ENCODE peak calls at places on chromosomes 2 and 18, in four cellular contexts. One of them, this sample, is unnamed.
A peak's percentile ranks its signal among the peaks of the same experiment; 100 is the strongest.

GRCh38 chr2:225841314-225841713 is 441.8 kb downstream of the NYAP2 start:
- DNase-seq in omental fat pad: no peak
- DNase-seq in glutamatergic neuron: no peak
- DNase-seq in activated naive CD8-positive, alpha-beta T cell treated with anti-CD3 and anti-CD28 coated beads, Interleukin-2, amount 50 U/mL, for 24 hours: no peak
- DNase-seq in this sample: peak; percentile 19

GRCh38 chr18:39842042-39842791 is 2112.8 kb upstream of the PIK3C3 start:
- DNase-seq in omental fat pad: no peak
- DNase-seq in glutamatergic neuron: no peak
- DNase-seq in activated naive CD8-positive, alpha-beta T cell treated with anti-CD3 and anti-CD28 coated beads, Interleukin-2, amount 50 U/mL, for 24 hours: no peak
- DNase-seq in this sample: no peak

GRCh38 chr2:160484859-160485520 is 8.6 kb downstream of the RBMS1 start:
- DNase-seq in omental fat pad: no peak
- DNase-seq in glutamatergic neuron: no peak
- DNase-seq in activated naive CD8-positive, alpha-beta T cell treated with anti-CD3 and anti-CD28 coated beads, Interleukin-2, amount 50 U/mL, for 24 hours: no peak
- DNase-seq in this sample: no peak

GRCh38 chr2:239577913-239578312 is 177.1 kb upstream of the HDAC4 start:
- DNase-seq in omental fat pad: no peak
- DNase-seq in glutamatergic neuron: no peak
- DNase-seq in activated naive CD8-positive, alpha-beta T cell treated with anti-CD3 and anti-CD28 coated beads, Interleukin-2, amount 50 U/mL, for 24 hours: no peak
- DNase-seq in this sample: no peak

GRCh38 chr18:62324355-62324828 is 718 bp upstream of the TNFRSF11A start:
- DNase-seq in omental fat pad: no peak
- DNase-seq in glutamatergic neuron: no peak
- DNase-seq in activated naive CD8-positive, alpha-beta T cell treated with anti-CD3 and anti-CD28 coated beads, Interleukin-2, amount 50 U/mL, for 24 hours: no peak
- DNase-seq in this sample: no peak

GRCh38 chr2:198757069-198757468 is 700.7 kb downstream of the SATB2 start:
- DNase-seq in omental fat pad: no peak
- DNase-seq in glutamatergic neuron: no peak
- DNase-seq in activated naive CD8-positive, alpha-beta T cell treated with anti-CD3 and anti-CD28 coated beads, Interleukin-2, amount 50 U/mL, for 24 hours: no peak
- DNase-seq in this sample: no peak

GRCh38 chr2:71506754-71507153 is 53.4 kb downstream of the DYSF start:
- DNase-seq in omental fat pad: no peak
- DNase-seq in glutamatergic neuron: no peak
- DNase-seq in activated naive CD8-positive, alpha-beta T cell treated with anti-CD3 and anti-CD28 coated beads, Interleukin-2, amount 50 U/mL, for 24 hours: no peak
- DNase-seq in this sample: no peak

GRCh38 chr2:26327291-26328272 is 18.4 kb upstream of the SELENOI start:
- DNase-seq in omental fat pad: no peak
- DNase-seq in glutamatergic neuron: no peak
- DNase-seq in activated naive CD8-positive, alpha-beta T cell treated with anti-CD3 and anti-CD28 coated beads, Interleukin-2, amount 50 U/mL, for 24 hours: no peak
- DNase-seq in this sample: no peak

GRCh38 chr2:107137711-107138110 is 251.7 kb upstream of the ST6GAL2 start:
- DNase-seq in omental fat pad: no peak
- DNase-seq in glutamatergic neuron: peak; percentile 51
- DNase-seq in activated naive CD8-positive, alpha-beta T cell treated with anti-CD3 and anti-CD28 coated beads, Interleukin-2, amount 50 U/mL, for 24 hours: no peak
- DNase-seq in this sample: no peak

GRCh38 chr2:33220533-33220932 is 255.9 kb upstream of the RASGRP3 start:
- DNase-seq in omental fat pad: no peak
- DNase-seq in glutamatergic neuron: no peak
- DNase-seq in activated naive CD8-positive, alpha-beta T cell treated with anti-CD3 and anti-CD28 coated beads, Interleukin-2, amount 50 U/mL, for 24 hours: no peak
- DNase-seq in this sample: no peak

GRCh38 chr2:149819356-149819957 is 231.9 kb upstream of the MMADHC start:
- DNase-seq in omental fat pad: no peak
- DNase-seq in glutamatergic neuron: no peak
- DNase-seq in activated naive CD8-positive, alpha-beta T cell treated with anti-CD3 and anti-CD28 coated beads, Interleukin-2, amount 50 U/mL, for 24 hours: no peak
- DNase-seq in this sample: no peak

GRCh38 chr2:136135924-136136906 is 18.3 kb upstream of the CXCR4 start:
- DNase-seq in omental fat pad: no peak
- DNase-seq in glutamatergic neuron: no peak
- DNase-seq in activated naive CD8-positive, alpha-beta T cell treated with anti-CD3 and anti-CD28 coated beads, Interleukin-2, amount 50 U/mL, for 24 hours: peak; percentile 54
- DNase-seq in this sample: peak; percentile 43

GRCh38 chr2:9170458-9171130 is 36.0 kb upstream of the ASAP2 start:
- DNase-seq in omental fat pad: no peak
- DNase-seq in glutamatergic neuron: no peak
- DNase-seq in activated naive CD8-positive, alpha-beta T cell treated with anti-CD3 and anti-CD28 coated beads, Interleukin-2, amount 50 U/mL, for 24 hours: no peak
- DNase-seq in this sample: no peak

GRCh38 chr2:136214284-136214683 is 96.3 kb upstream of the CXCR4 start:
- DNase-seq in omental fat pad: no peak
- DNase-seq in glutamatergic neuron: no peak
- DNase-seq in activated naive CD8-positive, alpha-beta T cell treated with anti-CD3 and anti-CD28 coated beads, Interleukin-2, amount 50 U/mL, for 24 hours: no peak
- DNase-seq in this sample: no peak

GRCh38 chr2:170495896-170496295 is 219.2 kb upstream of the SP5 start:
- DNase-seq in omental fat pad: no peak
- DNase-seq in glutamatergic neuron: no peak
- DNase-seq in activated naive CD8-positive, alpha-beta T cell treated with anti-CD3 and anti-CD28 coated beads, Interleukin-2, amount 50 U/mL, for 24 hours: no peak
- DNase-seq in this sample: no peak

GRCh38 chr2:169118060-169118459 is 48.7 kb downstream of the DHRS9 start:
- DNase-seq in omental fat pad: no peak
- DNase-seq in glutamatergic neuron: no peak
- DNase-seq in activated naive CD8-positive, alpha-beta T cell treated with anti-CD3 and anti-CD28 coated beads, Interleukin-2, amount 50 U/mL, for 24 hours: no peak
- DNase-seq in this sample: no peak

GRCh38 chr2:27378096-27378808 is 2.3 kb downstream of the ZNF513 start:
- DNase-seq in omental fat pad: no peak
- DNase-seq in glutamatergic neuron: no peak
- DNase-seq in activated naive CD8-positive, alpha-beta T cell treated with anti-CD3 and anti-CD28 coated beads, Interleukin-2, amount 50 U/mL, for 24 hours: no peak
- DNase-seq in this sample: no peak

GRCh38 chr2:63432373-63432772 is 155.9 kb downstream of the WDPCP start:
- DNase-seq in omental fat pad: no peak
- DNase-seq in glutamatergic neuron: no peak
- DNase-seq in activated naive CD8-positive, alpha-beta T cell treated with anti-CD3 and anti-CD28 coated beads, Interleukin-2, amount 50 U/mL, for 24 hours: no peak
- DNase-seq in this sample: no peak

GRCh38 chr18:23154823-23155517 is 19.7 kb downstream of the CABLES1 start:
- DNase-seq in omental fat pad: no peak
- DNase-seq in glutamatergic neuron: no peak
- DNase-seq in activated naive CD8-positive, alpha-beta T cell treated with anti-CD3 and anti-CD28 coated beads, Interleukin-2, amount 50 U/mL, for 24 hours: no peak
- DNase-seq in this sample: no peak

GRCh38 chr2:36371070-36371962 is 15.7 kb downstream of the CRIM1 start:
- DNase-seq in omental fat pad: no peak
- DNase-seq in glutamatergic neuron: no peak
- DNase-seq in activated naive CD8-positive, alpha-beta T cell treated with anti-CD3 and anti-CD28 coated beads, Interleukin-2, amount 50 U/mL, for 24 hours: no peak
- DNase-seq in this sample: no peak

GRCh38 chr2:40227200-40227599 is 224.7 kb downstream of the SLC8A1 start:
- DNase-seq in omental fat pad: no peak
- DNase-seq in glutamatergic neuron: no peak
- DNase-seq in activated naive CD8-positive, alpha-beta T cell treated with anti-CD3 and anti-CD28 coated beads, Interleukin-2, amount 50 U/mL, for 24 hours: no peak
- DNase-seq in this sample: no peak

GRCh38 chr2:110106642-110107041 is 9.0 kb downstream of the MALL start:
- DNase-seq in omental fat pad: no peak
- DNase-seq in glutamatergic neuron: no peak
- DNase-seq in activated naive CD8-positive, alpha-beta T cell treated with anti-CD3 and anti-CD28 coated beads, Interleukin-2, amount 50 U/mL, for 24 hours: no peak
- DNase-seq in this sample: no peak

GRCh38 chr2:25981596-25982272 is 563 bp downstream of the KIF3C start:
- DNase-seq in omental fat pad: no peak
- DNase-seq in glutamatergic neuron: peak; percentile 53
- DNase-seq in activated naive CD8-positive, alpha-beta T cell treated with anti-CD3 and anti-CD28 coated beads, Interleukin-2, amount 50 U/mL, for 24 hours: peak; percentile 27
- DNase-seq in this sample: no peak

GRCh38 chr2:233799087-233799665 is 21.0 kb downstream of the MROH2A start:
- DNase-seq in omental fat pad: no peak
- DNase-seq in glutamatergic neuron: no peak
- DNase-seq in activated naive CD8-positive, alpha-beta T cell treated with anti-CD3 and anti-CD28 coated beads, Interleukin-2, amount 50 U/mL, for 24 hours: no peak
- DNase-seq in this sample: no peak

GRCh38 chr2:37105150-37105549 is 20.8 kb downstream of the GPATCH11 start:
- DNase-seq in omental fat pad: no peak
- DNase-seq in glutamatergic neuron: no peak
- DNase-seq in activated naive CD8-positive, alpha-beta T cell treated with anti-CD3 and anti-CD28 coated beads, Interleukin-2, amount 50 U/mL, for 24 hours: no peak
- DNase-seq in this sample: no peak

GRCh38 chr2:188725981-188726380 is 248.2 kb upstream of the COL3A1 start:
- DNase-seq in omental fat pad: no peak
- DNase-seq in glutamatergic neuron: no peak
- DNase-seq in activated naive CD8-positive, alpha-beta T cell treated with anti-CD3 and anti-CD28 coated beads, Interleukin-2, amount 50 U/mL, for 24 hours: no peak
- DNase-seq in this sample: no peak

GRCh38 chr2:54120950-54121349 is 5.5 kb downstream of the ACYP2 start:
- DNase-seq in omental fat pad: no peak
- DNase-seq in glutamatergic neuron: no peak
- DNase-seq in activated naive CD8-positive, alpha-beta T cell treated with anti-CD3 and anti-CD28 coated beads, Interleukin-2, amount 50 U/mL, for 24 hours: no peak
- DNase-seq in this sample: no peak

GRCh38 chr2:158297606-158298005 is 158.9 kb downstream of the CCDC148 start:
- DNase-seq in omental fat pad: no peak
- DNase-seq in glutamatergic neuron: no peak
- DNase-seq in activated naive CD8-positive, alpha-beta T cell treated with anti-CD3 and anti-CD28 coated beads, Interleukin-2, amount 50 U/mL, for 24 hours: no peak
- DNase-seq in this sample: no peak

GRCh38 chr2:8544786-8545631 is 136.8 kb upstream of the ID2 start:
- DNase-seq in omental fat pad: peak; percentile 60
- DNase-seq in glutamatergic neuron: peak; percentile 81
- DNase-seq in activated naive CD8-positive, alpha-beta T cell treated with anti-CD3 and anti-CD28 coated beads, Interleukin-2, amount 50 U/mL, for 24 hours: peak; percentile 89
- DNase-seq in this sample: no peak

GRCh38 chr2:66938471-66938967 is 458.6 kb upstream of the ETAA1 start:
- DNase-seq in omental fat pad: no peak
- DNase-seq in glutamatergic neuron: no peak
- DNase-seq in activated naive CD8-positive, alpha-beta T cell treated with anti-CD3 and anti-CD28 coated beads, Interleukin-2, amount 50 U/mL, for 24 hours: no peak
- DNase-seq in this sample: no peak

GRCh38 chr2:71385008-71385407 is 53.4 kb downstream of the ZNF638 start:
- DNase-seq in omental fat pad: no peak
- DNase-seq in glutamatergic neuron: no peak
- DNase-seq in activated naive CD8-positive, alpha-beta T cell treated with anti-CD3 and anti-CD28 coated beads, Interleukin-2, amount 50 U/mL, for 24 hours: no peak
- DNase-seq in this sample: no peak

GRCh38 chr2:218733615-218734021 is 23.0 kb downstream of the TTLL4 start:
- DNase-seq in omental fat pad: no peak
- DNase-seq in glutamatergic neuron: no peak
- DNase-seq in activated naive CD8-positive, alpha-beta T cell treated with anti-CD3 and anti-CD28 coated beads, Interleukin-2, amount 50 U/mL, for 24 hours: peak; percentile 14
- DNase-seq in this sample: no peak

GRCh38 chr2:167264380-167264779 is 376.1 kb downstream of the XIRP2 start:
- DNase-seq in omental fat pad: no peak
- DNase-seq in glutamatergic neuron: no peak
- DNase-seq in activated naive CD8-positive, alpha-beta T cell treated with anti-CD3 and anti-CD28 coated beads, Interleukin-2, amount 50 U/mL, for 24 hours: no peak
- DNase-seq in this sample: no peak

GRCh38 chr18:79056827-79057367 is 12.3 kb upstream of the ATP9B start:
- DNase-seq in omental fat pad: no peak
- DNase-seq in glutamatergic neuron: no peak
- DNase-seq in activated naive CD8-positive, alpha-beta T cell treated with anti-CD3 and anti-CD28 coated beads, Interleukin-2, amount 50 U/mL, for 24 hours: no peak
- DNase-seq in this sample: no peak

GRCh38 chr2:112634153-112634873 is 11.4 kb upstream of the SLC20A1 start:
- DNase-seq in omental fat pad: no peak
- DNase-seq in glutamatergic neuron: no peak
- DNase-seq in activated naive CD8-positive, alpha-beta T cell treated with anti-CD3 and anti-CD28 coated beads, Interleukin-2, amount 50 U/mL, for 24 hours: no peak
- DNase-seq in this sample: no peak

GRCh38 chr2:114293355-114293754 is 149.1 kb upstream of the DPP10 start:
- DNase-seq in omental fat pad: no peak
- DNase-seq in glutamatergic neuron: no peak
- DNase-seq in activated naive CD8-positive, alpha-beta T cell treated with anti-CD3 and anti-CD28 coated beads, Interleukin-2, amount 50 U/mL, for 24 hours: no peak
- DNase-seq in this sample: no peak

This sample was measured in tibial nerve.